ENCODE peak calls at places on chromosomes 5 and 9, in nine cellular contexts. One of them, this sample, is unnamed.

GRCh38 chr5:78720997-78721396 is 72.4 kb upstream of the LHFPL2 start:
- DNase-seq in activated CD4-positive, alpha-beta T cell treated with anti-CD3 and anti-CD28 coated beads, Interleukin-2, amount 50 U/mL, for 4 hours: no peak
- DNase-seq in choroid plexus epithelial cell: no peak
- DNase-seq in dermis microvascular lymphatic vessel endothelial cell: peak; percentile 20
- DNase-seq in mucosa of gallbladder: no peak
- DNase-seq in heart right ventricle: no peak
- DNase-seq in lung microvascular endothelial cell: peak; percentile 42
- DNase-seq in amygdala: no peak
- DNase-seq in C1 segment of cervical spinal cord: no peak
- DNase-seq in this sample: no peak

GRCh38 chr5:157245477-157245876 is 20.4 kb upstream of the CYFIP2 start:
- DNase-seq in lung microvascular endothelial cell: no peak
- DNase-seq in C1 segment of cervical spinal cord: no peak
- DNase-seq in activated CD4-positive, alpha-beta T cell treated with anti-CD3 and anti-CD28 coated beads, Interleukin-2, amount 50 U/mL, for 4 hours: no peak
- DNase-seq in choroid plexus epithelial cell: no peak
- DNase-seq in heart right ventricle: no peak
- DNase-seq in dermis microvascular lymphatic vessel endothelial cell: no peak
- DNase-seq in mucosa of gallbladder: no peak
- DNase-seq in amygdala: no peak
- DNase-seq in this sample: no peak

GRCh38 chr5:34685485-34686197 is 29.5 kb downstream of the RAI14 start:
- DNase-seq in C1 segment of cervical spinal cord: no peak
- DNase-seq in activated CD4-positive, alpha-beta T cell treated with anti-CD3 and anti-CD28 coated beads, Interleukin-2, amount 50 U/mL, for 4 hours: no peak
- DNase-seq in mucosa of gallbladder: no peak
- DNase-seq in heart right ventricle: no peak
- DNase-seq in lung microvascular endothelial cell: no peak
- DNase-seq in amygdala: no peak
- DNase-seq in choroid plexus epithelial cell: peak; percentile 77
- DNase-seq in dermis microvascular lymphatic vessel endothelial cell: no peak
- DNase-seq in this sample: no peak

GRCh38 chr9:108478431-108478837 is 377.4 kb downstream of the ACTL7B start:
- DNase-seq in dermis microvascular lymphatic vessel endothelial cell: no peak
- DNase-seq in mucosa of gallbladder: no peak
- DNase-seq in heart right ventricle: no peak
- DNase-seq in amygdala: no peak
- DNase-seq in activated CD4-positive, alpha-beta T cell treated with anti-CD3 and anti-CD28 coated beads, Interleukin-2, amount 50 U/mL, for 4 hours: no peak
- DNase-seq in choroid plexus epithelial cell: peak; percentile 90
- DNase-seq in lung microvascular endothelial cell: peak; percentile 73
- DNase-seq in C1 segment of cervical spinal cord: no peak
- DNase-seq in this sample: peak; percentile 41

GRCh38 chr9:2722715-2723114 is 5.4 kb downstream of the KCNV2 start:
- DNase-seq in C1 segment of cervical spinal cord: no peak
- DNase-seq in choroid plexus epithelial cell: peak; percentile 42
- DNase-seq in heart right ventricle: no peak
- DNase-seq in dermis microvascular lymphatic vessel endothelial cell: no peak
- DNase-seq in lung microvascular endothelial cell: no peak
- DNase-seq in activated CD4-positive, alpha-beta T cell treated with anti-CD3 and anti-CD28 coated beads, Interleukin-2, amount 50 U/mL, for 4 hours: no peak
- DNase-seq in mucosa of gallbladder: no peak
- DNase-seq in amygdala: no peak
- DNase-seq in this sample: no peak

GRCh38 chr5:150582281-150582791 is 58.1 kb upstream of the SYNPO start:
- DNase-seq in amygdala: no peak
- DNase-seq in activated CD4-positive, alpha-beta T cell treated with anti-CD3 and anti-CD28 coated beads, Interleukin-2, amount 50 U/mL, for 4 hours: no peak
- DNase-seq in mucosa of gallbladder: no peak
- DNase-seq in dermis microvascular lymphatic vessel endothelial cell: no peak
- DNase-seq in lung microvascular endothelial cell: no peak
- DNase-seq in C1 segment of cervical spinal cord: no peak
- DNase-seq in heart right ventricle: no peak
- DNase-seq in choroid plexus epithelial cell: peak; percentile 68
- DNase-seq in this sample: no peak

GRCh38 chr5:151286246-151286645 is 17.3 kb downstream of the SLC36A3 start:
- DNase-seq in lung microvascular endothelial cell: no peak
- DNase-seq in C1 segment of cervical spinal cord: no peak
- DNase-seq in dermis microvascular lymphatic vessel endothelial cell: no peak
- DNase-seq in mucosa of gallbladder: no peak
- DNase-seq in heart right ventricle: no peak
- DNase-seq in choroid plexus epithelial cell: no peak
- DNase-seq in activated CD4-positive, alpha-beta T cell treated with anti-CD3 and anti-CD28 coated beads, Interleukin-2, amount 50 U/mL, for 4 hours: no peak
- DNase-seq in amygdala: no peak
- DNase-seq in this sample: no peak

GRCh38 chr5:135392256-135392655 is 6.8 kb downstream of the MACROH2A1 start:
- DNase-seq in activated CD4-positive, alpha-beta T cell treated with anti-CD3 and anti-CD28 coated beads, Interleukin-2, amount 50 U/mL, for 4 hours: no peak
- DNase-seq in mucosa of gallbladder: no peak
- DNase-seq in lung microvascular endothelial cell: no peak
- DNase-seq in heart right ventricle: no peak
- DNase-seq in choroid plexus epithelial cell: peak; percentile 91
- DNase-seq in dermis microvascular lymphatic vessel endothelial cell: no peak
- DNase-seq in C1 segment of cervical spinal cord: no peak
- DNase-seq in amygdala: no peak
- DNase-seq in this sample: no peak

GRCh38 chr9:109331353-109331752 is 10.5 kb upstream of the EPB41L4B start:
- DNase-seq in lung microvascular endothelial cell: no peak
- DNase-seq in activated CD4-positive, alpha-beta T cell treated with anti-CD3 and anti-CD28 coated beads, Interleukin-2, amount 50 U/mL, for 4 hours: no peak
- DNase-seq in heart right ventricle: peak; percentile 59
- DNase-seq in choroid plexus epithelial cell: peak; percentile 54
- DNase-seq in mucosa of gallbladder: peak; percentile 92
- DNase-seq in C1 segment of cervical spinal cord: no peak
- DNase-seq in dermis microvascular lymphatic vessel endothelial cell: no peak
- DNase-seq in amygdala: peak; percentile 17
- DNase-seq in this sample: peak; percentile 88

GRCh38 chr5:118314936-118315335 is 673.4 kb downstream of the DTWD2 start:
- DNase-seq in amygdala: no peak
- DNase-seq in heart right ventricle: no peak
- DNase-seq in choroid plexus epithelial cell: no peak
- DNase-seq in mucosa of gallbladder: no peak
- DNase-seq in C1 segment of cervical spinal cord: no peak
- DNase-seq in activated CD4-positive, alpha-beta T cell treated with anti-CD3 and anti-CD28 coated beads, Interleukin-2, amount 50 U/mL, for 4 hours: no peak
- DNase-seq in lung microvascular endothelial cell: no peak
- DNase-seq in dermis microvascular lymphatic vessel endothelial cell: no peak
- DNase-seq in this sample: no peak

GRCh38 chr5:131096774-131097695 is 68.0 kb downstream of the HINT1 start:
- DNase-seq in mucosa of gallbladder: no peak
- DNase-seq in activated CD4-positive, alpha-beta T cell treated with anti-CD3 and anti-CD28 coated beads, Interleukin-2, amount 50 U/mL, for 4 hours: no peak
- DNase-seq in choroid plexus epithelial cell: no peak
- DNase-seq in lung microvascular endothelial cell: no peak
- DNase-seq in amygdala: no peak
- DNase-seq in dermis microvascular lymphatic vessel endothelial cell: no peak
- DNase-seq in heart right ventricle: no peak
- DNase-seq in C1 segment of cervical spinal cord: no peak
- DNase-seq in this sample: no peak

GRCh38 chr5:145293716-145294115 is 541.4 kb downstream of the PRELID2 start:
- DNase-seq in choroid plexus epithelial cell: no peak
- DNase-seq in heart right ventricle: no peak
- DNase-seq in lung microvascular endothelial cell: no peak
- DNase-seq in mucosa of gallbladder: no peak
- DNase-seq in activated CD4-positive, alpha-beta T cell treated with anti-CD3 and anti-CD28 coated beads, Interleukin-2, amount 50 U/mL, for 4 hours: no peak
- DNase-seq in C1 segment of cervical spinal cord: no peak
- DNase-seq in amygdala: no peak
- DNase-seq in dermis microvascular lymphatic vessel endothelial cell: no peak
- DNase-seq in this sample: no peak

GRCh38 chr5:68465934-68466551 is 250.5 kb downstream of the PIK3R1 start:
- DNase-seq in lung microvascular endothelial cell: no peak
- DNase-seq in activated CD4-positive, alpha-beta T cell treated with anti-CD3 and anti-CD28 coated beads, Interleukin-2, amount 50 U/mL, for 4 hours: no peak
- DNase-seq in dermis microvascular lymphatic vessel endothelial cell: no peak
- DNase-seq in mucosa of gallbladder: no peak
- DNase-seq in heart right ventricle: no peak
- DNase-seq in amygdala: no peak
- DNase-seq in choroid plexus epithelial cell: no peak
- DNase-seq in C1 segment of cervical spinal cord: no peak
- DNase-seq in this sample: no peak

GRCh38 chr5:95664204-95664786 is 17.7 kb downstream of the RFESD start:
- DNase-seq in heart right ventricle: no peak
- DNase-seq in choroid plexus epithelial cell: peak; percentile 59
- DNase-seq in activated CD4-positive, alpha-beta T cell treated with anti-CD3 and anti-CD28 coated beads, Interleukin-2, amount 50 U/mL, for 4 hours: peak; percentile 25
- DNase-seq in C1 segment of cervical spinal cord: no peak
- DNase-seq in amygdala: no peak
- DNase-seq in lung microvascular endothelial cell: peak; percentile 51
- DNase-seq in dermis microvascular lymphatic vessel endothelial cell: peak; percentile 16
- DNase-seq in mucosa of gallbladder: no peak
- DNase-seq in this sample: no peak

GRCh38 chr9:124372038-124372437 is 43.2 kb downstream of the PSMB7 start:
- DNase-seq in lung microvascular endothelial cell: no peak
- DNase-seq in amygdala: no peak
- DNase-seq in mucosa of gallbladder: no peak
- DNase-seq in heart right ventricle: no peak
- DNase-seq in C1 segment of cervical spinal cord: no peak
- DNase-seq in activated CD4-positive, alpha-beta T cell treated with anti-CD3 and anti-CD28 coated beads, Interleukin-2, amount 50 U/mL, for 4 hours: no peak
- DNase-seq in choroid plexus epithelial cell: peak; percentile 66
- DNase-seq in dermis microvascular lymphatic vessel endothelial cell: no peak
- DNase-seq in this sample: no peak

GRCh38 chr5:56851258-56851941 is 36.1 kb downstream of the MAP3K1 start:
- DNase-seq in choroid plexus epithelial cell: peak; percentile 76
- DNase-seq in dermis microvascular lymphatic vessel endothelial cell: no peak
- DNase-seq in amygdala: no peak
- DNase-seq in mucosa of gallbladder: no peak
- DNase-seq in heart right ventricle: no peak
- DNase-seq in C1 segment of cervical spinal cord: no peak
- DNase-seq in activated CD4-positive, alpha-beta T cell treated with anti-CD3 and anti-CD28 coated beads, Interleukin-2, amount 50 U/mL, for 4 hours: no peak
- DNase-seq in lung microvascular endothelial cell: peak; percentile 30
- DNase-seq in this sample: no peak

GRCh38 chr5:62779010-62779422 is 200.4 kb downstream of the LRRC70 start:
- DNase-seq in lung microvascular endothelial cell: peak; percentile 78
- DNase-seq in heart right ventricle: peak; percentile 24
- DNase-seq in amygdala: no peak
- DNase-seq in C1 segment of cervical spinal cord: no peak
- DNase-seq in activated CD4-positive, alpha-beta T cell treated with anti-CD3 and anti-CD28 coated beads, Interleukin-2, amount 50 U/mL, for 4 hours: no peak
- DNase-seq in dermis microvascular lymphatic vessel endothelial cell: peak; percentile 55
- DNase-seq in mucosa of gallbladder: peak; percentile 21
- DNase-seq in choroid plexus epithelial cell: peak; percentile 76
- DNase-seq in this sample: no peak

GRCh38 chr9:104091708-104092107 is 2.4 kb upstream of the SMC2 start:
- DNase-seq in amygdala: no peak
- DNase-seq in choroid plexus epithelial cell: peak; percentile 27
- DNase-seq in heart right ventricle: peak; percentile 55
- DNase-seq in activated CD4-positive, alpha-beta T cell treated with anti-CD3 and anti-CD28 coated beads, Interleukin-2, amount 50 U/mL, for 4 hours: no peak
- DNase-seq in dermis microvascular lymphatic vessel endothelial cell: peak; percentile 2
- DNase-seq in mucosa of gallbladder: no peak
- DNase-seq in C1 segment of cervical spinal cord: no peak
- DNase-seq in lung microvascular endothelial cell: no peak
- DNase-seq in this sample: peak; percentile 35

GRCh38 chr5:73445708-73446630 is 2.6 kb downstream of the FOXD1 start:
- DNase-seq in heart right ventricle: no peak
- DNase-seq in mucosa of gallbladder: no peak
- DNase-seq in amygdala: no peak
- DNase-seq in activated CD4-positive, alpha-beta T cell treated with anti-CD3 and anti-CD28 coated beads, Interleukin-2, amount 50 U/mL, for 4 hours: no peak
- DNase-seq in C1 segment of cervical spinal cord: no peak
- DNase-seq in lung microvascular endothelial cell: no peak
- DNase-seq in dermis microvascular lymphatic vessel endothelial cell: no peak
- DNase-seq in choroid plexus epithelial cell: no peak
- DNase-seq in this sample: no peak

GRCh38 chr9:928363-929042 is 48.0 kb upstream of the DMRT3 start:
- DNase-seq in dermis microvascular lymphatic vessel endothelial cell: no peak
- DNase-seq in choroid plexus epithelial cell: no peak
- DNase-seq in heart right ventricle: no peak
- DNase-seq in mucosa of gallbladder: peak; percentile 19
- DNase-seq in lung microvascular endothelial cell: no peak
- DNase-seq in C1 segment of cervical spinal cord: no peak
- DNase-seq in activated CD4-positive, alpha-beta T cell treated with anti-CD3 and anti-CD28 coated beads, Interleukin-2, amount 50 U/mL, for 4 hours: no peak
- DNase-seq in amygdala: no peak
- DNase-seq in this sample: no peak

GRCh38 chr5:128791312-128791711 is 174.0 kb upstream of the SLC27A6 start:
- DNase-seq in C1 segment of cervical spinal cord: no peak
- DNase-seq in amygdala: no peak
- DNase-seq in lung microvascular endothelial cell: no peak
- DNase-seq in dermis microvascular lymphatic vessel endothelial cell: no peak
- DNase-seq in heart right ventricle: no peak
- DNase-seq in activated CD4-positive, alpha-beta T cell treated with anti-CD3 and anti-CD28 coated beads, Interleukin-2, amount 50 U/mL, for 4 hours: no peak
- DNase-seq in choroid plexus epithelial cell: no peak
- DNase-seq in mucosa of gallbladder: no peak
- DNase-seq in this sample: no peak

GRCh38 chr5:2783223-2783622 is 31.7 kb upstream of the IRX2 start:
- DNase-seq in heart right ventricle: no peak
- DNase-seq in lung microvascular endothelial cell: no peak
- DNase-seq in choroid plexus epithelial cell: no peak
- DNase-seq in dermis microvascular lymphatic vessel endothelial cell: no peak
- DNase-seq in amygdala: no peak
- DNase-seq in activated CD4-positive, alpha-beta T cell treated with anti-CD3 and anti-CD28 coated beads, Interleukin-2, amount 50 U/mL, for 4 hours: no peak
- DNase-seq in mucosa of gallbladder: no peak
- DNase-seq in C1 segment of cervical spinal cord: no peak
- DNase-seq in this sample: no peak

GRCh38 chr5:150112211-150113046 is 26.1 kb upstream of the CSF1R start:
- DNase-seq in amygdala: no peak
- DNase-seq in dermis microvascular lymphatic vessel endothelial cell: no peak
- DNase-seq in mucosa of gallbladder: peak; percentile 49
- DNase-seq in C1 segment of cervical spinal cord: no peak
- DNase-seq in heart right ventricle: no peak
- DNase-seq in activated CD4-positive, alpha-beta T cell treated with anti-CD3 and anti-CD28 coated beads, Interleukin-2, amount 50 U/mL, for 4 hours: no peak
- DNase-seq in lung microvascular endothelial cell: no peak
- DNase-seq in choroid plexus epithelial cell: peak; percentile 81
- DNase-seq in this sample: peak; percentile 70

GRCh38 chr5:30994926-30995325 is 198.6 kb upstream of the CDH6 start:
- DNase-seq in dermis microvascular lymphatic vessel endothelial cell: no peak
- DNase-seq in C1 segment of cervical spinal cord: no peak
- DNase-seq in amygdala: no peak
- DNase-seq in heart right ventricle: no peak
- DNase-seq in lung microvascular endothelial cell: no peak
- DNase-seq in choroid plexus epithelial cell: no peak
- DNase-seq in activated CD4-positive, alpha-beta T cell treated with anti-CD3 and anti-CD28 coated beads, Interleukin-2, amount 50 U/mL, for 4 hours: no peak
- DNase-seq in mucosa of gallbladder: no peak
- DNase-seq in this sample: no peak

GRCh38 chr9:131735238-131736181 is 4.4 kb downstream of the RAPGEF1 start:
- DNase-seq in dermis microvascular lymphatic vessel endothelial cell: no peak
- DNase-seq in C1 segment of cervical spinal cord: no peak
- DNase-seq in amygdala: no peak
- DNase-seq in activated CD4-positive, alpha-beta T cell treated with anti-CD3 and anti-CD28 coated beads, Interleukin-2, amount 50 U/mL, for 4 hours: no peak
- DNase-seq in mucosa of gallbladder: peak; percentile 65
- DNase-seq in choroid plexus epithelial cell: no peak
- DNase-seq in heart right ventricle: no peak
- DNase-seq in lung microvascular endothelial cell: no peak
- DNase-seq in this sample: no peak